ENCODE peak calls at places on chromosomes 3 and 15, in five cellular contexts. N, I, U, D and X are unnamed samples.
A peak's percentile ranks its signal among the peaks of the same experiment; 100 is the strongest.

GRCh38 chr3:186070123-186070522 is 38.8 kb downstream of the ETV5 start:
- DNase-seq in N (no peak), I (no peak), D (no peak), U (no peak), X (no peak)

GRCh38 chr15:74345051-74345450 is 22.4 kb downstream of the CYP11A1 start:
- DNase-seq in U (peak; percentile 46), N (no peak), D (no peak), I (no peak), X (no peak)

GRCh38 chr3:177361042-177361938 is 164.0 kb upstream of the TBL1XR1 start:
- DNase-seq in U (no peak), I (no peak), D (peak; percentile 44), N (no peak), X (no peak)

GRCh38 chr3:118782755-118783202 is 251.9 kb downstream of the IGSF11 start:
- DNase-seq in I (no peak), U (no peak), D (no peak), N (no peak), X (no peak)

GRCh38 chr3:20511863-20512262 is 325.9 kb upstream of the SGO1 start:
- DNase-seq in N (no peak), I (no peak), D (peak; percentile 64), U (peak; percentile 75), X (peak; percentile 38)

GRCh38 chr15:60423540-60423939 is 25.8 kb upstream of the ANXA2 start:
- DNase-seq in N (no peak), I (no peak), D (peak; percentile 19), U (peak; percentile 93), X (no peak)

GRCh38 chr15:93001156-93001555 is 87.9 kb downstream of the RGMA start:
- DNase-seq in D (no peak), I (no peak), U (no peak), N (no peak), X (no peak)

GRCh38 chr3:57163751-57164150 is 1.4 kb downstream of the IL17RD start:
- DNase-seq in D (no peak), U (no peak), N (no peak), I (no peak), X (no peak)

GRCh38 chr3:76566211-76566534 is 473.7 kb upstream of the ROBO2 start:
- DNase-seq in U (no peak), I (no peak), N (no peak), D (no peak), X (no peak)

GRCh38 chr15:90667063-90667754 is 49.9 kb upstream of the BLM start:
- DNase-seq in I (no peak), N (no peak), U (no peak), D (no peak), X (no peak)

GRCh38 chr3:165523801-165524200 is 313.4 kb downstream of the BCHE start:
- DNase-seq in D (no peak), I (no peak), N (no peak), U (peak; percentile 2), X (no peak)

GRCh38 chr15:99755692-99756409 is 22.6 kb upstream of the LYSMD4 start:
- DNase-seq in D (peak; percentile 85), U (peak; percentile 80), N (no peak), I (peak; percentile 38), X (peak; percentile 39)